ENCODE peak calls at places on chromosomes 2 and 18, in six cellular contexts. One of them, this sample, is unnamed.

GRCh38 chr18:79068946-79069791 is at the start of gene ATP9B:
- DNase-seq in BJ: peak
- DNase-seq in hypothalamus: peak
- DNase-seq in progenitor cell of endocrine pancreas: peak
- DNase-seq in activated naive CD4-positive, alpha-beta T cell treated with anti-CD3 and anti-CD28 coated beads, Interleukin-2, amount 10 ng/mL, durations not matched to agents 7 days and 5 days: peak
- DNase-seq in activated T-helper 1 cell treated with Interleukin-2 at 50 U/mL for 16 hours: peak
- DNase-seq in this sample: peak

GRCh38 chr2:240960309-240960962 is 38.0 kb upstream of the SNED1 start:
- DNase-seq in BJ: no peak
- DNase-seq in hypothalamus: no peak
- DNase-seq in progenitor cell of endocrine pancreas: peak
- DNase-seq in activated naive CD4-positive, alpha-beta T cell treated with anti-CD3 and anti-CD28 coated beads, Interleukin-2, amount 10 ng/mL, durations not matched to agents 7 days and 5 days: no peak
- DNase-seq in activated T-helper 1 cell treated with Interleukin-2 at 50 U/mL for 16 hours: no peak
- DNase-seq in this sample: no peak

GRCh38 chr2:3942841-3943240 is 239.5 kb downstream of the DCDC2C start:
- DNase-seq in BJ: no peak
- DNase-seq in hypothalamus: no peak
- DNase-seq in progenitor cell of endocrine pancreas: no peak
- DNase-seq in activated naive CD4-positive, alpha-beta T cell treated with anti-CD3 and anti-CD28 coated beads, Interleukin-2, amount 10 ng/mL, durations not matched to agents 7 days and 5 days: no peak
- DNase-seq in activated T-helper 1 cell treated with Interleukin-2 at 50 U/mL for 16 hours: no peak
- DNase-seq in this sample: no peak

GRCh38 chr2:22281033-22281432 is 1103.9 kb upstream of the KLHL29 start:
- DNase-seq in BJ: peak
- DNase-seq in hypothalamus: no peak
- DNase-seq in progenitor cell of endocrine pancreas: no peak
- DNase-seq in activated naive CD4-positive, alpha-beta T cell treated with anti-CD3 and anti-CD28 coated beads, Interleukin-2, amount 10 ng/mL, durations not matched to agents 7 days and 5 days: no peak
- DNase-seq in activated T-helper 1 cell treated with Interleukin-2 at 50 U/mL for 16 hours: no peak
- DNase-seq in this sample: no peak

GRCh38 chr2:60652822-60653315 is 99.4 kb upstream of the BCL11A start:
- DNase-seq in BJ: no peak
- DNase-seq in hypothalamus: no peak
- DNase-seq in progenitor cell of endocrine pancreas: no peak
- DNase-seq in activated naive CD4-positive, alpha-beta T cell treated with anti-CD3 and anti-CD28 coated beads, Interleukin-2, amount 10 ng/mL, durations not matched to agents 7 days and 5 days: no peak
- DNase-seq in activated T-helper 1 cell treated with Interleukin-2 at 50 U/mL for 16 hours: no peak
- DNase-seq in this sample: no peak

GRCh38 chr18:74507927-74508326 is 11.8 kb downstream of the CNDP2 start:
- DNase-seq in BJ: no peak
- DNase-seq in hypothalamus: no peak
- DNase-seq in progenitor cell of endocrine pancreas: no peak
- DNase-seq in activated naive CD4-positive, alpha-beta T cell treated with anti-CD3 and anti-CD28 coated beads, Interleukin-2, amount 10 ng/mL, durations not matched to agents 7 days and 5 days: peak
- DNase-seq in activated T-helper 1 cell treated with Interleukin-2 at 50 U/mL for 16 hours: no peak
- DNase-seq in this sample: no peak

GRCh38 chr18:55996726-55997125 is 408.7 kb upstream of the TCF4 start:
- DNase-seq in BJ: no peak
- DNase-seq in hypothalamus: no peak
- DNase-seq in progenitor cell of endocrine pancreas: no peak
- DNase-seq in activated naive CD4-positive, alpha-beta T cell treated with anti-CD3 and anti-CD28 coated beads, Interleukin-2, amount 10 ng/mL, durations not matched to agents 7 days and 5 days: no peak
- DNase-seq in activated T-helper 1 cell treated with Interleukin-2 at 50 U/mL for 16 hours: no peak
- DNase-seq in this sample: no peak

GRCh38 chr2:175063741-175064140 is 58.6 kb upstream of the CHN1 start:
- DNase-seq in BJ: no peak
- DNase-seq in hypothalamus: no peak
- DNase-seq in progenitor cell of endocrine pancreas: no peak
- DNase-seq in activated naive CD4-positive, alpha-beta T cell treated with anti-CD3 and anti-CD28 coated beads, Interleukin-2, amount 10 ng/mL, durations not matched to agents 7 days and 5 days: no peak
- DNase-seq in activated T-helper 1 cell treated with Interleukin-2 at 50 U/mL for 16 hours: no peak
- DNase-seq in this sample: no peak

GRCh38 chr2:159939946-159940345 is 122.5 kb downstream of the PLA2R1 start:
- DNase-seq in BJ: no peak
- DNase-seq in hypothalamus: no peak
- DNase-seq in progenitor cell of endocrine pancreas: no peak
- DNase-seq in activated naive CD4-positive, alpha-beta T cell treated with anti-CD3 and anti-CD28 coated beads, Interleukin-2, amount 10 ng/mL, durations not matched to agents 7 days and 5 days: no peak
- DNase-seq in activated T-helper 1 cell treated with Interleukin-2 at 50 U/mL for 16 hours: no peak
- DNase-seq in this sample: no peak

GRCh38 chr2:160425394-160425793 is 68.2 kb downstream of the RBMS1 start:
- DNase-seq in BJ: no peak
- DNase-seq in hypothalamus: no peak
- DNase-seq in progenitor cell of endocrine pancreas: no peak
- DNase-seq in activated naive CD4-positive, alpha-beta T cell treated with anti-CD3 and anti-CD28 coated beads, Interleukin-2, amount 10 ng/mL, durations not matched to agents 7 days and 5 days: no peak
- DNase-seq in activated T-helper 1 cell treated with Interleukin-2 at 50 U/mL for 16 hours: no peak
- DNase-seq in this sample: no peak

GRCh38 chr2:53452957-53453748 is 314.5 kb upstream of the CHAC2 start:
- DNase-seq in BJ: no peak
- DNase-seq in hypothalamus: no peak
- DNase-seq in progenitor cell of endocrine pancreas: no peak
- DNase-seq in activated naive CD4-positive, alpha-beta T cell treated with anti-CD3 and anti-CD28 coated beads, Interleukin-2, amount 10 ng/mL, durations not matched to agents 7 days and 5 days: no peak
- DNase-seq in activated T-helper 1 cell treated with Interleukin-2 at 50 U/mL for 16 hours: no peak
- DNase-seq in this sample: no peak

GRCh38 chr2:99597616-99598015 is 107.8 kb upstream of the REV1 start:
- DNase-seq in BJ: no peak
- DNase-seq in hypothalamus: no peak
- DNase-seq in progenitor cell of endocrine pancreas: no peak
- DNase-seq in activated naive CD4-positive, alpha-beta T cell treated with anti-CD3 and anti-CD28 coated beads, Interleukin-2, amount 10 ng/mL, durations not matched to agents 7 days and 5 days: no peak
- DNase-seq in activated T-helper 1 cell treated with Interleukin-2 at 50 U/mL for 16 hours: no peak
- DNase-seq in this sample: no peak

GRCh38 chr2:145677371-145677770 is 1157.5 kb upstream of the ZEB2 start:
- DNase-seq in BJ: no peak
- DNase-seq in hypothalamus: no peak
- DNase-seq in progenitor cell of endocrine pancreas: no peak
- DNase-seq in activated naive CD4-positive, alpha-beta T cell treated with anti-CD3 and anti-CD28 coated beads, Interleukin-2, amount 10 ng/mL, durations not matched to agents 7 days and 5 days: no peak
- DNase-seq in activated T-helper 1 cell treated with Interleukin-2 at 50 U/mL for 16 hours: no peak
- DNase-seq in this sample: no peak

GRCh38 chr2:159555651-159556392 is 60.5 kb downstream of the BAZ2B start:
- DNase-seq in BJ: no peak
- DNase-seq in hypothalamus: no peak
- DNase-seq in progenitor cell of endocrine pancreas: no peak
- DNase-seq in activated naive CD4-positive, alpha-beta T cell treated with anti-CD3 and anti-CD28 coated beads, Interleukin-2, amount 10 ng/mL, durations not matched to agents 7 days and 5 days: no peak
- DNase-seq in activated T-helper 1 cell treated with Interleukin-2 at 50 U/mL for 16 hours: no peak
- DNase-seq in this sample: no peak

GRCh38 chr2:191631754-191632153 is 46.2 kb upstream of the NABP1 start:
- DNase-seq in BJ: peak
- DNase-seq in hypothalamus: no peak
- DNase-seq in progenitor cell of endocrine pancreas: no peak
- DNase-seq in activated naive CD4-positive, alpha-beta T cell treated with anti-CD3 and anti-CD28 coated beads, Interleukin-2, amount 10 ng/mL, durations not matched to agents 7 days and 5 days: no peak
- DNase-seq in activated T-helper 1 cell treated with Interleukin-2 at 50 U/mL for 16 hours: no peak
- DNase-seq in this sample: no peak

GRCh38 chr2:20568501-20569463 is 82.1 kb downstream of the HS1BP3 start:
- DNase-seq in BJ: no peak
- DNase-seq in hypothalamus: no peak
- DNase-seq in progenitor cell of endocrine pancreas: no peak
- DNase-seq in activated naive CD4-positive, alpha-beta T cell treated with anti-CD3 and anti-CD28 coated beads, Interleukin-2, amount 10 ng/mL, durations not matched to agents 7 days and 5 days: no peak
- DNase-seq in activated T-helper 1 cell treated with Interleukin-2 at 50 U/mL for 16 hours: no peak
- DNase-seq in this sample: no peak

GRCh38 chr18:5197032-5197434 is at the start of gene AKAIN1:
- DNase-seq in BJ: no peak
- DNase-seq in hypothalamus: no peak
- DNase-seq in progenitor cell of endocrine pancreas: peak
- DNase-seq in activated naive CD4-positive, alpha-beta T cell treated with anti-CD3 and anti-CD28 coated beads, Interleukin-2, amount 10 ng/mL, durations not matched to agents 7 days and 5 days: peak
- DNase-seq in activated T-helper 1 cell treated with Interleukin-2 at 50 U/mL for 16 hours: no peak
- DNase-seq in this sample: peak

GRCh38 chr2:164841719-164842623 is at the start of gene COBLL1:
- DNase-seq in BJ: no peak
- DNase-seq in hypothalamus: peak
- DNase-seq in progenitor cell of endocrine pancreas: peak
- DNase-seq in activated naive CD4-positive, alpha-beta T cell treated with anti-CD3 and anti-CD28 coated beads, Interleukin-2, amount 10 ng/mL, durations not matched to agents 7 days and 5 days: peak
- DNase-seq in activated T-helper 1 cell treated with Interleukin-2 at 50 U/mL for 16 hours: no peak
- DNase-seq in this sample: peak

GRCh38 chr2:64860321-64860751 is 128.9 kb upstream of the SLC1A4 start:
- DNase-seq in BJ: no peak
- DNase-seq in hypothalamus: no peak
- DNase-seq in progenitor cell of endocrine pancreas: no peak
- DNase-seq in activated naive CD4-positive, alpha-beta T cell treated with anti-CD3 and anti-CD28 coated beads, Interleukin-2, amount 10 ng/mL, durations not matched to agents 7 days and 5 days: no peak
- DNase-seq in activated T-helper 1 cell treated with Interleukin-2 at 50 U/mL for 16 hours: no peak
- DNase-seq in this sample: peak

GRCh38 chr2:213149332-213149875 is 2.0 kb downstream of the IKZF2 start:
- DNase-seq in BJ: no peak
- DNase-seq in hypothalamus: no peak
- DNase-seq in progenitor cell of endocrine pancreas: no peak
- DNase-seq in activated naive CD4-positive, alpha-beta T cell treated with anti-CD3 and anti-CD28 coated beads, Interleukin-2, amount 10 ng/mL, durations not matched to agents 7 days and 5 days: no peak
- DNase-seq in activated T-helper 1 cell treated with Interleukin-2 at 50 U/mL for 16 hours: no peak
- DNase-seq in this sample: no peak

GRCh38 chr2:63763336-63764056 is 78.2 kb upstream of the UGP2 start:
- DNase-seq in BJ: no peak
- DNase-seq in hypothalamus: no peak
- DNase-seq in progenitor cell of endocrine pancreas: no peak
- DNase-seq in activated naive CD4-positive, alpha-beta T cell treated with anti-CD3 and anti-CD28 coated beads, Interleukin-2, amount 10 ng/mL, durations not matched to agents 7 days and 5 days: no peak
- DNase-seq in activated T-helper 1 cell treated with Interleukin-2 at 50 U/mL for 16 hours: no peak
- DNase-seq in this sample: no peak

GRCh38 chr2:10901160-10901559 is 10.6 kb upstream of the KCNF1 start:
- DNase-seq in BJ: no peak
- DNase-seq in hypothalamus: no peak
- DNase-seq in progenitor cell of endocrine pancreas: no peak
- DNase-seq in activated naive CD4-positive, alpha-beta T cell treated with anti-CD3 and anti-CD28 coated beads, Interleukin-2, amount 10 ng/mL, durations not matched to agents 7 days and 5 days: no peak
- DNase-seq in activated T-helper 1 cell treated with Interleukin-2 at 50 U/mL for 16 hours: no peak
- DNase-seq in this sample: no peak

GRCh38 chr2:37599688-37600525 is 71.5 kb downstream of the CDC42EP3 start:
- DNase-seq in BJ: no peak
- DNase-seq in hypothalamus: no peak
- DNase-seq in progenitor cell of endocrine pancreas: no peak
- DNase-seq in activated naive CD4-positive, alpha-beta T cell treated with anti-CD3 and anti-CD28 coated beads, Interleukin-2, amount 10 ng/mL, durations not matched to agents 7 days and 5 days: peak
- DNase-seq in activated T-helper 1 cell treated with Interleukin-2 at 50 U/mL for 16 hours: peak
- DNase-seq in this sample: no peak

GRCh38 chr2:153408708-153409107 is 69.9 kb downstream of the RPRM start:
- DNase-seq in BJ: no peak
- DNase-seq in hypothalamus: no peak
- DNase-seq in progenitor cell of endocrine pancreas: no peak
- DNase-seq in activated naive CD4-positive, alpha-beta T cell treated with anti-CD3 and anti-CD28 coated beads, Interleukin-2, amount 10 ng/mL, durations not matched to agents 7 days and 5 days: no peak
- DNase-seq in activated T-helper 1 cell treated with Interleukin-2 at 50 U/mL for 16 hours: no peak
- DNase-seq in this sample: no peak

GRCh38 chr2:241729868-241730267 is 4.6 kb upstream of the D2HGDH start:
- DNase-seq in BJ: no peak
- DNase-seq in hypothalamus: no peak
- DNase-seq in progenitor cell of endocrine pancreas: no peak
- DNase-seq in activated naive CD4-positive, alpha-beta T cell treated with anti-CD3 and anti-CD28 coated beads, Interleukin-2, amount 10 ng/mL, durations not matched to agents 7 days and 5 days: no peak
- DNase-seq in activated T-helper 1 cell treated with Interleukin-2 at 50 U/mL for 16 hours: no peak
- DNase-seq in this sample: no peak

GRCh38 chr2:158633261-158633660 is 161.9 kb upstream of the DAPL1 start:
- DNase-seq in BJ: no peak
- DNase-seq in hypothalamus: no peak
- DNase-seq in progenitor cell of endocrine pancreas: no peak
- DNase-seq in activated naive CD4-positive, alpha-beta T cell treated with anti-CD3 and anti-CD28 coated beads, Interleukin-2, amount 10 ng/mL, durations not matched to agents 7 days and 5 days: no peak
- DNase-seq in activated T-helper 1 cell treated with Interleukin-2 at 50 U/mL for 16 hours: no peak
- DNase-seq in this sample: no peak

GRCh38 chr2:47002480-47003381 is 87.1 kb upstream of the MCFD2 start:
- DNase-seq in BJ: no peak
- DNase-seq in hypothalamus: peak
- DNase-seq in progenitor cell of endocrine pancreas: no peak
- DNase-seq in activated naive CD4-positive, alpha-beta T cell treated with anti-CD3 and anti-CD28 coated beads, Interleukin-2, amount 10 ng/mL, durations not matched to agents 7 days and 5 days: no peak
- DNase-seq in activated T-helper 1 cell treated with Interleukin-2 at 50 U/mL for 16 hours: no peak
- DNase-seq in this sample: no peak

GRCh38 chr2:65231892-65232477 is 4.4 kb downstream of the ACTR2 start:
- DNase-seq in BJ: no peak
- DNase-seq in hypothalamus: no peak
- DNase-seq in progenitor cell of endocrine pancreas: no peak
- DNase-seq in activated naive CD4-positive, alpha-beta T cell treated with anti-CD3 and anti-CD28 coated beads, Interleukin-2, amount 10 ng/mL, durations not matched to agents 7 days and 5 days: no peak
- DNase-seq in activated T-helper 1 cell treated with Interleukin-2 at 50 U/mL for 16 hours: no peak
- DNase-seq in this sample: peak

GRCh38 chr2:129760669-129761068 is 218.8 kb upstream of the RAB6C start:
- DNase-seq in BJ: no peak
- DNase-seq in hypothalamus: no peak
- DNase-seq in progenitor cell of endocrine pancreas: no peak
- DNase-seq in activated naive CD4-positive, alpha-beta T cell treated with anti-CD3 and anti-CD28 coated beads, Interleukin-2, amount 10 ng/mL, durations not matched to agents 7 days and 5 days: no peak
- DNase-seq in activated T-helper 1 cell treated with Interleukin-2 at 50 U/mL for 16 hours: no peak
- DNase-seq in this sample: no peak

GRCh38 chr2:170975943-170976270 is 46.9 kb downstream of the GORASP2 start:
- DNase-seq in BJ: no peak
- DNase-seq in hypothalamus: no peak
- DNase-seq in progenitor cell of endocrine pancreas: no peak
- DNase-seq in activated naive CD4-positive, alpha-beta T cell treated with anti-CD3 and anti-CD28 coated beads, Interleukin-2, amount 10 ng/mL, durations not matched to agents 7 days and 5 days: no peak
- DNase-seq in activated T-helper 1 cell treated with Interleukin-2 at 50 U/mL for 16 hours: no peak
- DNase-seq in this sample: no peak

GRCh38 chr2:69646714-69647113 is 3.2 kb upstream of the AAK1 start:
- DNase-seq in BJ: no peak
- DNase-seq in hypothalamus: no peak
- DNase-seq in progenitor cell of endocrine pancreas: no peak
- DNase-seq in activated naive CD4-positive, alpha-beta T cell treated with anti-CD3 and anti-CD28 coated beads, Interleukin-2, amount 10 ng/mL, durations not matched to agents 7 days and 5 days: no peak
- DNase-seq in activated T-helper 1 cell treated with Interleukin-2 at 50 U/mL for 16 hours: no peak
- DNase-seq in this sample: no peak

GRCh38 chr2:227374158-227374557 is 4.9 kb downstream of the TM4SF20 start:
- DNase-seq in BJ: no peak
- DNase-seq in hypothalamus: no peak
- DNase-seq in progenitor cell of endocrine pancreas: no peak
- DNase-seq in activated naive CD4-positive, alpha-beta T cell treated with anti-CD3 and anti-CD28 coated beads, Interleukin-2, amount 10 ng/mL, durations not matched to agents 7 days and 5 days: no peak
- DNase-seq in activated T-helper 1 cell treated with Interleukin-2 at 50 U/mL for 16 hours: no peak
- DNase-seq in this sample: no peak

GRCh38 chr18:48832961-48833700 is 117.6 kb downstream of the SMAD7 start:
- DNase-seq in BJ: no peak
- DNase-seq in hypothalamus: no peak
- DNase-seq in progenitor cell of endocrine pancreas: no peak
- DNase-seq in activated naive CD4-positive, alpha-beta T cell treated with anti-CD3 and anti-CD28 coated beads, Interleukin-2, amount 10 ng/mL, durations not matched to agents 7 days and 5 days: no peak
- DNase-seq in activated T-helper 1 cell treated with Interleukin-2 at 50 U/mL for 16 hours: no peak
- DNase-seq in this sample: no peak

GRCh38 chr18:70335892-70336726 is 47.3 kb downstream of the SOCS6 start:
- DNase-seq in BJ: no peak
- DNase-seq in hypothalamus: no peak
- DNase-seq in progenitor cell of endocrine pancreas: no peak
- DNase-seq in activated naive CD4-positive, alpha-beta T cell treated with anti-CD3 and anti-CD28 coated beads, Interleukin-2, amount 10 ng/mL, durations not matched to agents 7 days and 5 days: no peak
- DNase-seq in activated T-helper 1 cell treated with Interleukin-2 at 50 U/mL for 16 hours: no peak
- DNase-seq in this sample: no peak

GRCh38 chr18:49849331-49850217 is 36.2 kb upstream of the ACAA2 start:
- DNase-seq in BJ: peak
- DNase-seq in hypothalamus: no peak
- DNase-seq in progenitor cell of endocrine pancreas: no peak
- DNase-seq in activated naive CD4-positive, alpha-beta T cell treated with anti-CD3 and anti-CD28 coated beads, Interleukin-2, amount 10 ng/mL, durations not matched to agents 7 days and 5 days: no peak
- DNase-seq in activated T-helper 1 cell treated with Interleukin-2 at 50 U/mL for 16 hours: no peak
- DNase-seq in this sample: no peak

GRCh38 chr2:233553366-233553765 is 13.2 kb downstream of the USP40 start:
- DNase-seq in BJ: no peak
- DNase-seq in hypothalamus: no peak
- DNase-seq in progenitor cell of endocrine pancreas: no peak
- DNase-seq in activated naive CD4-positive, alpha-beta T cell treated with anti-CD3 and anti-CD28 coated beads, Interleukin-2, amount 10 ng/mL, durations not matched to agents 7 days and 5 days: no peak
- DNase-seq in activated T-helper 1 cell treated with Interleukin-2 at 50 U/mL for 16 hours: no peak
- DNase-seq in this sample: no peak

GRCh38 chr18:55420665-55420964 is 167.4 kb downstream of the TCF4 start:
- DNase-seq in BJ: no peak
- DNase-seq in hypothalamus: no peak
- DNase-seq in progenitor cell of endocrine pancreas: no peak
- DNase-seq in activated naive CD4-positive, alpha-beta T cell treated with anti-CD3 and anti-CD28 coated beads, Interleukin-2, amount 10 ng/mL, durations not matched to agents 7 days and 5 days: no peak
- DNase-seq in activated T-helper 1 cell treated with Interleukin-2 at 50 U/mL for 16 hours: no peak
- DNase-seq in this sample: peak

GRCh38 chr2:6957910-6958615 is 40.9 kb downstream of the RNF144A start:
- DNase-seq in BJ: no peak
- DNase-seq in hypothalamus: no peak
- DNase-seq in progenitor cell of endocrine pancreas: no peak
- DNase-seq in activated naive CD4-positive, alpha-beta T cell treated with anti-CD3 and anti-CD28 coated beads, Interleukin-2, amount 10 ng/mL, durations not matched to agents 7 days and 5 days: no peak
- DNase-seq in activated T-helper 1 cell treated with Interleukin-2 at 50 U/mL for 16 hours: no peak
- DNase-seq in this sample: no peak

GRCh38 chr18:42105382-42105781 is 150.3 kb downstream of the PIK3C3 start:
- DNase-seq in BJ: no peak
- DNase-seq in hypothalamus: no peak
- DNase-seq in progenitor cell of endocrine pancreas: no peak
- DNase-seq in activated naive CD4-positive, alpha-beta T cell treated with anti-CD3 and anti-CD28 coated beads, Interleukin-2, amount 10 ng/mL, durations not matched to agents 7 days and 5 days: no peak
- DNase-seq in activated T-helper 1 cell treated with Interleukin-2 at 50 U/mL for 16 hours: no peak
- DNase-seq in this sample: no peak

This sample was measured in GM06990.